ENCODE peak calls at places on chromosomes 4 and X, in five cellular contexts. U is HL-60, O is psoas muscle, A is PC-9, D is transverse colon. E is an unnamed sample.

GRCh38 chr4:31793907-31794306 is 1073.7 kb downstream of the PCDH7 start:
- DNase-seq in O (no peak), D (no peak), U (no peak), A (no peak), E (no peak)

GRCh38 chr4:11428701-11429571 is at the start of gene HS3ST1:
- DNase-seq in D (peak; percentile 91), O (peak; percentile 83), A (peak; percentile 87), U (no peak), E (peak; percentile 87)

GRCh38 chr4:25567253-25567652 is 88.4 kb upstream of the SLC34A2 start:
- DNase-seq in U (no peak), A (no peak), O (no peak), D (no peak), E (no peak)

GRCh38 chrX:22135994-22136684 is 104.0 kb downstream of the PHEX start:
- DNase-seq in O (no peak), D (no peak), A (peak; percentile 93), U (peak; percentile 1), E (no peak)

GRCh38 chr4:94721310-94721709 is 36.4 kb upstream of the BMPR1B start:
- DNase-seq in O (no peak), U (no peak), A (no peak), D (no peak), E (no peak)

GRCh38 chrX:105876658-105877057 is 54.3 kb downstream of the NRK start:
- DNase-seq in A (no peak), D (no peak), U (no peak), O (no peak), E (peak; percentile 18)

GRCh38 chr4:177607111-177607573 is 164.9 kb upstream of the AGA start:
- DNase-seq in A (no peak), D (no peak), O (no peak), U (no peak), E (no peak)

GRCh38 chr4:171896426-171896825 is 83.2 kb downstream of the GALNTL6 start:
- DNase-seq in U (no peak), O (no peak), D (no peak), A (no peak), E (no peak)

GRCh38 chrX:68934421-68934820 is 105.6 kb downstream of the EFNB1 start:
- DNase-seq in D (peak; percentile 14), O (no peak), U (no peak), A (no peak), E (no peak)

GRCh38 chrX:19514791-19515614 is at the start of gene MAP3K15:
- DNase-seq in D (peak; percentile 14), A (no peak), U (peak; percentile 6), O (peak; percentile 31), E (no peak)

GRCh38 chrX:70477734-70478075 is 33.1 kb downstream of the DLG3 start:
- DNase-seq in D (no peak), U (no peak), A (no peak), O (no peak), E (no peak)

GRCh38 chrX:47564438-47565085 is 3.6 kb downstream of the ARAF start:
- DNase-seq in D (no peak), U (no peak), O (no peak), A (no peak), E (no peak)

GRCh38 chr4:2060578-2061207 is 1.6 kb downstream of the NAT8L start:
- DNase-seq in O (peak; percentile 6), U (no peak), D (peak; percentile 32), A (peak; percentile 0), E (no peak)

GRCh38 chr4:156832886-156833285 is 138.7 kb downstream of the PDGFC start:
- DNase-seq in D (no peak), U (no peak), O (no peak), A (no peak), E (no peak)

GRCh38 chrX:19893722-19894121 is 6.3 kb upstream of the SH3KBP1 start:
- DNase-seq in D (no peak), O (no peak), A (peak; percentile 91), U (no peak), E (peak; percentile 46)

GRCh38 chr4:91198951-91199350 is 1071.8 kb downstream of the CCSER1 start:
- DNase-seq in D (no peak), U (no peak), O (no peak), A (no peak), E (no peak)

GRCh38 chrX:16870095-16870860 is at the start of gene RBBP7:
- DNase-seq in O (peak; percentile 95), A (peak; percentile 74), D (peak; percentile 94), U (peak; percentile 69), E (peak; percentile 50)

GRCh38 chr4:8862334-8862733 is 9.3 kb downstream of the HMX1 start:
- DNase-seq in O (no peak), A (no peak), D (no peak), U (no peak), E (no peak)

GRCh38 chr4:8859550-8860095 is 12.0 kb downstream of the HMX1 start:
- DNase-seq in O (no peak), D (no peak), U (no peak), A (no peak), E (no peak)

GRCh38 chr4:8860096-8860891 is 11.3 kb downstream of the HMX1 start:
- DNase-seq in A (no peak), U (no peak), O (no peak), D (no peak), E (no peak)

GRCh38 chr4:8861576-8862279 is 9.9 kb downstream of the HMX1 start:
- DNase-seq in D (no peak), O (no peak), A (no peak), U (no peak), E (no peak)

DNA sequence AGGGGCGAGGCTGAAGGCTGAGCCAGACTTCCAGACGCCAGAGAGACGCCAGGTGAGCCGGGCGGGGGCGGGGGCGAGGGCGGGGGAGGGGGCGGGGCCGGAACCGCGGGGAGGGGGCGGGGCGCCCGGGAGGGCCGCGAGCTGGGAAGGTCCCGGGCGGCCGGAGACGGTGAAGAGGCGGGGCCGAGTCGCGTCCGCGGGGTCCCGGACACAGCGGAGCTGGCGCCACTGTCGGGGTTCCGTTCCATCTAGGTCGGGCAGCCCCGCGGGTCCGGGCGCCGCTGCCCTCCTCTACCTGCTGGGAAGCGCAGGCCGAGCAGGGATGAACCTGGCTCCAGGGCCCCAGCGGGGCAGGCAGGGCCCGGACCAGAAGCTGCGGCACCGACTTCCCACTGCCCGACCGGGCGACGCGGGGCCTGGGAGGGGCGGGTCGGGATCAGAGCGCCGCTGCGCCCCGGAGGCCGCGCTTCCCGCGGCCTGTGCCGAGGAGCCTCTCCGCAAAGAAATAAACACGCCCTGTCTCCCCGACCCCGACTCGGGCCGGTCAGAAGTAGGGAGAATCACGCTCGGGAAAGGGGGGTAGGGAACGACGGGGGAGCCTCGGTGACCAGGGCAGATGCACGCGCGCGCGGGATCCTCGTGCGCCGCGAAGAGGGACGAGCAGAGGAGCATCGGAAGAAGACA is 10.6 kb downstream of the HMX1 start:
- DNase-seq in A (no peak), O (no peak), D (no peak), U (no peak), E (no peak)
- H3K4me3 ChIP-seq in A (no peak overlapping the region), O (no peak overlapping the region), D (no peak overlapping the region), U (no peak overlapping the region), E (peak overlapping the region; percentile 13)

GRCh38 chr4:152785639-152786517 is 6.1 kb downstream of the ARFIP1 start:
- DNase-seq in U (no peak), A (no peak), D (no peak), O (no peak), E (no peak)
- TF ChIP-seq CTCF in U (no peak), A (no peak), D (no peak), O (no peak), E (no peak)

DNA sequence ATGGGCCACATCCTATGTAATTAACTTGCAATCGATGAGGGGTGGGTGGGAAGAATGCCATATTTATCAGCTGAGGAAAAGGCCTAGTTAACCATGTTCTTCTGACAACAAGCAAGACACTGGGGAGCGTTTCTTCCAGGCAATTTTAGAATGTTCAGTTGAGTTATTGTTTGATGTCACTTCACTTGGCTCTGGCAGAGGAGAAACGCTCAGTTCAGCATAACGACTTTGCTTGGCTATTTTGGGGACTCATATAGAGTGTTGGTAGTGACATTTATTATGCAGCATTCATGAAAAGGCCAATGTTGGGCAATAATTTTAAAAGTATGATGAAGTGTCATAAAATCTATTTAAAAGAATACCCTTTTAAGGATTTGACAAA is 650 bp downstream of the SYNPO2 start:
- DNase-seq in D (no peak), O (no peak), A (no peak), U (no peak), E (no peak)
- H3K4me3 ChIP-seq in D (peak overlapping the region; percentile 39), O (peak overlapping the region; percentile 75), A (no peak overlapping the region), U (no peak overlapping the region), E (no peak overlapping the region)

GRCh38 chrX:53239474-53239873 is 14.5 kb upstream of the KDM5C start:
- DNase-seq in U (no peak), A (no peak), O (no peak), D (no peak), E (no peak)
- TF ChIP-seq CTCF in U (no peak), A (peak; percentile 59), O (no peak), D (no peak), E (peak; percentile 2)

GRCh38 chr4:152138451-152138850 is 377.6 kb upstream of the GATB start:
- DNase-seq in O (no peak), U (no peak), D (no peak), A (no peak), E (no peak)
- H3K4me3 ChIP-seq in O (no peak overlapping the region), U (no peak overlapping the region), D (no peak overlapping the region), A (no peak overlapping the region), E (no peak overlapping the region)

GRCh38 chrX:107485019-107485418 is 35.6 kb downstream of the FRMPD3 start:
- DNase-seq in D (no peak), A (no peak), O (no peak), U (no peak), E (no peak)
- TF ChIP-seq CTCF in D (no peak), A (peak; percentile 22), O (no peak), U (no peak), E (peak; percentile 11)

DNA sequence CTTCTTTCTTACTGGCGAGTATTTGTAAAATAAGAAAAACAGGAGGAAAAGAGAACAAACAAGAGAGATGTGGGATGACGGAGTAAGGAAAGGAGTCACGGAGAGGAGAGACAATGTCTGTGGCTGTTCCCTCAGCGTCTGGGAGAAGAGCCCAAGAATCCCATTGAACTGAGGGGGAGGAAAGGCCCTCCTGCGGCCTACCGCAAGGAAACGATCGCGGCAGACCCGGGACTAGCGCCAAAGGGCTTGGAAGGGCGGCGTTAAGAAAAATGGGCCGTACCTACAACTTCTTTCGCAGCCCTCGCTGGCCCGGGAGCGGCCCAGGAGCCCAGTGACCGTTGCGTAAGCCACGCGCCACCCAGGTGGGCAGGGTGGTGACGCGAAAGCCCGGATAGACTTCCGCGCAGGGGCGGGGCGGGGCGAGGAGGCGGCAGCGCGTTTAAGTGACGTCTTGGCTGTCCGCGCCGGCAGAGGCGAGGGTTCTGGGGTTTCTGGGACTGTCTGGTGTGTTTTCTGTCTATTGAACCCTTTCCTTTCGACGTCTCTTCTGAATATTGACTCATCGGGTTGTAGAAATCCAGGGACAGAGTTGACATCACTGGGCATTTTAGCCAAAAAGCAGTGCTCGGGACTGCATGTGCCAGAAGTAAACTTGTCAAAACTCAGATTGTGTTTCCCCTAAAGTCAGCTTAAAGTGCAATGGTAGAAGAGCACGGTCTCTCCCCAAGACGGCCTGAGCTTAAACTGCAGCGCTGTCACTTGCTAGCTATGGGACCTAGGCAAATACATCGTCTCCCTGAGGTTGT is at the start of gene SLC9B1:
- DNase-seq in D (peak; percentile 98), O (peak; percentile 98), A (peak; percentile 85), U (peak; percentile 84), E (peak; percentile 94)
- H3K4me3 ChIP-seq in D (peak within 1 kb of the TSS; percentile 9), O (peak within 1 kb of the TSS; percentile 63), A (peak within 1 kb of the TSS; percentile 73), U (peak within 1 kb of the TSS; percentile 57), E (peak within 1 kb of the TSS; percentile 64)

GRCh38 chr4:113293673-113294072 is 244.2 kb downstream of the ANK2 start:
- DNase-seq in A (no peak), D (no peak), O (no peak), U (no peak), E (no peak)
- TF ChIP-seq CTCF in A (no peak), D (no peak), O (no peak), U (no peak), E (peak; percentile 49)